ENCODE peak calls at places on chromosomes 7 and 10, in eight cellular contexts. D is tibial nerve, X is HCT116, I is gastrocnemius medialis, E is A549, G is Peyer's patch, H is ovary, N is body of pancreas. Z is an unnamed sample.

GRCh38 chr7:93120981-93121549 is 3.3 kb upstream of the SAMD9 start:
- DNase-seq in G (no peak), I (no peak), D (no peak), N (no peak), E (no peak), X (no peak), H (no peak), Z (no peak)

GRCh38 chr10:102501201-102502028 is 1.1 kb downstream of the ACTR1A start:
- DNase-seq in I (no peak), H (no peak), E (no peak), G (no peak), X (no peak), D (no peak), N (no peak), Z (no peak)

GRCh38 chr10:114273910-114274309 is 34.9 kb downstream of the VWA2 start:
- DNase-seq in D (no peak), X (no peak), I (no peak), N (no peak), E (no peak), G (no peak), H (no peak), Z (no peak)

GRCh38 chr10:34731885-34732701 is 83.0 kb downstream of the PARD3 start:
- DNase-seq in H (no peak), X (no peak), G (no peak), D (no peak), I (no peak), N (no peak), E (peak), Z (no peak)

GRCh38 chr10:22849077-22849810 is 78.6 kb upstream of the ARMC3 start:
- DNase-seq in N (peak), D (peak), H (peak), G (no peak), X (no peak), I (peak), E (no peak), Z (peak)

GRCh38 chr7:100162874-100163533 is 4.5 kb upstream of the TRAPPC14 start:
- DNase-seq in N (no peak), H (no peak), G (peak), E (peak), I (no peak), X (no peak), D (no peak), Z (no peak)

GRCh38 chr10:122352817-122353525 is 21.5 kb upstream of the PLEKHA1 start:
- DNase-seq in D (no peak), H (no peak), N (no peak), E (no peak), I (no peak), G (no peak), X (no peak), Z (no peak)

GRCh38 chr10:113023017-113023416 is 73.0 kb downstream of the TCF7L2 start:
- DNase-seq in N (no peak), D (no peak), H (no peak), I (no peak), E (no peak), X (no peak), G (no peak), Z (no peak)

GRCh38 chr7:2553831-2554581 is 1.3 kb downstream of the BRAT1 start:
- DNase-seq in E (no peak), X (no peak), I (no peak), H (no peak), G (no peak), D (no peak), N (no peak), Z (peak)

GRCh38 chr7:149495785-149496641 is 1.6 kb downstream of the ZNF746 start:
- DNase-seq in G (no peak), D (peak), H (peak), X (no peak), E (peak), I (peak), N (peak), Z (peak)

GRCh38 chr7:92260248-92260781 is 14.5 kb downstream of the ANKIB1 start:
- DNase-seq in N (no peak), G (no peak), E (peak), H (no peak), I (no peak), X (peak), D (no peak), Z (no peak)

GRCh38 chr7:143434660-143435059 is 8.6 kb upstream of the TAS2R60 start:
- DNase-seq in N (no peak), D (no peak), G (no peak), H (no peak), E (peak), X (no peak), I (peak), Z (peak)

GRCh38 chr10:125102216-125102615 is 58.1 kb downstream of the CTBP2 start:
- DNase-seq in X (no peak), G (peak), D (no peak), I (no peak), N (peak), E (peak), H (peak), Z (no peak)

GRCh38 chr10:107728807-107729206 is 564.3 kb upstream of the SORCS1 start:
- DNase-seq in I (no peak), D (no peak), N (no peak), G (no peak), E (no peak), X (no peak), H (no peak), Z (no peak)

GRCh38 chr10:22899307-22899706 is 28.5 kb upstream of the ARMC3 start:
- DNase-seq in E (no peak), G (no peak), N (no peak), H (no peak), D (no peak), I (no peak), X (no peak), Z (no peak)

GRCh38 chr10:69413221-69413865 is 3.4 kb downstream of the TACR2 start:
- DNase-seq in G (no peak), X (peak), H (peak), N (peak), E (peak), D (peak), I (peak), Z (no peak)

GRCh38 chr7:33300131-33300530 is 170.8 kb downstream of the BBS9 start:
- DNase-seq in E (no peak), X (no peak), N (no peak), D (no peak), G (no peak), H (no peak), I (no peak), Z (no peak)

GRCh38 chr7:83559887-83560286 is 89.1 kb downstream of the SEMA3E start:
- DNase-seq in E (no peak), N (no peak), X (no peak), D (no peak), I (no peak), H (no peak), G (no peak), Z (no peak)

GRCh38 chr10:72133517-72133916 is 45.2 kb upstream of the SPOCK2 start:
- DNase-seq in X (no peak), E (no peak), N (no peak), H (no peak), I (no peak), D (no peak), G (no peak), Z (no peak)

GRCh38 chr10:105239311-105240215 is 598.5 kb downstream of the SORCS3 start:
- DNase-seq in D (no peak), H (no peak), I (no peak), X (no peak), E (no peak), G (no peak), N (peak), Z (no peak)

GRCh38 chr10:49023071-49023470 is 83.4 kb upstream of the LRRC18 start:
- DNase-seq in I (no peak), G (no peak), H (no peak), X (no peak), N (no peak), D (no peak), E (no peak), Z (no peak)

GRCh38 chr7:84041649-84042048 is 152.9 kb downstream of the SEMA3A start:
- DNase-seq in G (no peak), H (no peak), I (no peak), E (no peak), N (no peak), X (no peak), D (no peak), Z (no peak)

GRCh38 chr10:93250010-93250409 is 176.3 kb downstream of the CYP26A1 start:
- DNase-seq in I (no peak), X (no peak), N (no peak), D (no peak), H (no peak), E (no peak), G (no peak), Z (no peak)

GRCh38 chr7:139871820-139872219 is 42.8 kb downstream of the TBXAS1 start:
- DNase-seq in N (no peak), I (no peak), D (no peak), X (no peak), E (no peak), H (no peak), G (no peak), Z (no peak)

GRCh38 chr7:3892167-3892566 is 591.1 kb downstream of the SDK1 start:
- DNase-seq in D (no peak), E (no peak), N (no peak), H (no peak), I (no peak), G (no peak), X (no peak), Z (no peak)

GRCh38 chr7:84912018-84912417 is 274.8 kb downstream of the SEMA3D start:
- DNase-seq in D (no peak), X (no peak), E (no peak), N (no peak), H (no peak), I (no peak), G (no peak), Z (no peak)

GRCh38 chr7:107742678-107743566 is 1.0 kb upstream of the CBLL1 start:
- DNase-seq in X (no peak), I (no peak), E (no peak), G (peak), D (no peak), N (no peak), H (no peak), Z (peak)

GRCh38 chr7:157013602-157014549 is 3.4 kb upstream of the MNX1 start:
- DNase-seq in X (no peak), I (no peak), E (no peak), G (no peak), D (no peak), N (no peak), H (no peak), Z (no peak)

GRCh38 chr10:79390551-79391229 is 43.4 kb downstream of the PPIF start:
- DNase-seq in X (no peak), E (no peak), N (peak), H (peak), I (no peak), G (peak), D (no peak), Z (peak)

GRCh38 chr10:97914837-97915211 is 65.2 kb downstream of the GOLGA7B start:
- DNase-seq in E (peak), D (peak), I (peak), G (peak), N (peak), X (peak), H (peak), Z (peak)

GRCh38 chr10:92690211-92691041 is 671 bp downstream of the HHEX start:
- DNase-seq in G (peak), I (no peak), D (no peak), E (peak), X (peak), H (no peak), N (peak), Z (peak)

GRCh38 chr7:26179422-26179821 is 21.1 kb downstream of the HNRNPA2B1 start:
- DNase-seq in E (no peak), G (no peak), H (no peak), X (no peak), D (no peak), I (no peak), N (no peak), Z (no peak)

GRCh38 chr7:26180792-26181198 is 19.8 kb downstream of the HNRNPA2B1 start:
- DNase-seq in E (no peak), G (no peak), N (peak), D (no peak), H (no peak), X (no peak), I (no peak), Z (no peak)

GRCh38 chr7:26181474-26182227 is 18.9 kb downstream of the HNRNPA2B1 start:
- DNase-seq in I (no peak), D (no peak), X (no peak), H (no peak), N (no peak), G (no peak), E (no peak), Z (no peak)

GRCh38 chr7:26179826-26180497 is 20.6 kb downstream of the HNRNPA2B1 start:
- DNase-seq in N (no peak), I (no peak), D (no peak), X (no peak), H (no peak), E (no peak), G (no peak), Z (no peak)

GRCh38 chr7:26178272-26178960 is 22.1 kb downstream of the HNRNPA2B1 start:
- DNase-seq in N (no peak), X (no peak), G (no peak), I (no peak), E (no peak), H (no peak), D (no peak), Z (no peak)
- TF ChIP-seq POLR2A in N (no peak), X (no peak), G (no peak), I (no peak), E (no peak), H (no peak), D (no peak), Z (no peak)

GRCh38 chr10:123669901-123670300 is 3.7 kb downstream of the GPR26 start:
- DNase-seq in E (no peak), N (no peak), D (no peak), H (no peak), G (no peak), I (no peak), X (no peak), Z (no peak)

GRCh38 chr10:123665371-123666286 is 526 bp upstream of the GPR26 start:
- DNase-seq in N (no peak), D (no peak), G (no peak), H (no peak), X (no peak), I (no peak), E (no peak), Z (no peak)

GRCh38 chr10:123663522-123663921 is 2.6 kb upstream of the GPR26 start:
- DNase-seq in H (no peak), X (no peak), N (no peak), D (no peak), I (no peak), E (no peak), G (no peak), Z (no peak)

GRCh38 chr10:123666318-123667291 is at the start of gene GPR26:
- DNase-seq in H (no peak), X (no peak), N (no peak), G (no peak), E (no peak), D (no peak), I (no peak), Z (no peak)
- H3K4me3 ChIP-seq in H (no peak), X (no peak), N (no peak), G (no peak), E (no peak), D (no peak), I (no peak), Z (no peak)

GRCh38 chr10:87504667-87505365 is at the start of gene MINPP1:
- DNase-seq in I (peak), G (peak), H (peak), N (peak), D (peak), X (peak), E (peak), Z (peak)
- TF ChIP-seq POLR2A in I (peak), G (no peak), H (peak), N (peak), D (no peak), X (peak), E (peak), Z (peak)

GRCh38 chr10:16440396-16441105 is 3.7 kb downstream of the PTER start:
- DNase-seq in H (no peak), X (no peak), E (no peak), D (no peak), G (no peak), N (peak), I (no peak), Z (peak)
- H3K4me3 ChIP-seq in H (no peak), X (no peak), E (no peak), D (no peak), G (no peak), N (no peak), I (no peak), Z (no peak)

Z was measured in right lobe of liver.